ENCODE peak calls at places on chromosomes 13 and 19, in ten cellular contexts. K is stimulated activated CD4-positive, alpha-beta T cell treated with anti-CD3 and anti-CD28 coated beads, Interleukin-1b, Interleukin-23, amount 100 ng/mL, for 1 hour; F is fibroblast of gingiva; A is A549; V is left cardiac atrium; S is endothelial cell of umbilical vein; E is cardiac fibroblast; Z is AG09319; G is stimulated activated naive CD4-positive, alpha-beta T cell; W is NCI-H1092. H is an unnamed sample.

GRCh38 chr13:35474551-35474950 is 1.9 kb downstream of the MAB21L1 start:
- DNase-seq in V (no peak), G (no peak), Z (no peak), S (no peak), A (no peak), W (no peak), K (no peak), E (no peak), F (no peak), H (no peak)

GRCh38 chr13:48942131-48942530 is 33.6 kb upstream of the FNDC3A start:
- DNase-seq in G (no peak), S (peak; percentile 42), Z (no peak), W (no peak), F (no peak), A (no peak), E (peak; percentile 44), K (no peak), V (no peak), H (no peak)

GRCh38 chr13:50678464-50679162 is 164.9 kb downstream of the DLEU7 start:
- DNase-seq in Z (peak; percentile 35), G (no peak), A (no peak), E (peak; percentile 48), S (no peak), K (no peak), V (no peak), F (peak; percentile 6), W (no peak), H (no peak)

GRCh38 chr13:100542546-100543156 is 45.9 kb downstream of the GGACT start:
- DNase-seq in K (no peak), F (peak; percentile 66), W (no peak), Z (peak; percentile 14), A (peak; percentile 11), G (no peak), S (peak; percentile 52), E (peak; percentile 48), V (no peak), H (no peak)

GRCh38 chr19:28217064-28217463 is 995.9 kb downstream of the UQCRFS1 start:
- DNase-seq in G (no peak), S (no peak), V (no peak), A (no peak), K (no peak), W (no peak), F (no peak), E (no peak), Z (no peak), H (no peak)

GRCh38 chr13:32168136-32168535 is 136.6 kb downstream of the FRY start:
- DNase-seq in Z (no peak), K (no peak), V (no peak), W (no peak), G (no peak), F (no peak), A (no peak), E (peak; percentile 3), S (no peak), H (no peak)

GRCh38 chr13:42055500-42056085 is 7.1 kb downstream of the DGKH start:
- DNase-seq in E (no peak), S (no peak), W (no peak), K (no peak), A (no peak), Z (no peak), G (no peak), F (no peak), V (no peak), H (no peak)

GRCh38 chr19:13781547-13781946 is 7.3 kb downstream of the C19orf53 start:
- DNase-seq in W (peak; percentile 18), G (no peak), F (peak; percentile 90), Z (peak; percentile 83), K (no peak), V (peak; percentile 84), E (peak; percentile 93), A (no peak), S (peak; percentile 91), H (no peak)

GRCh38 chr19:611506-611869 is 21.8 kb downstream of the HCN2 start:
- DNase-seq in Z (no peak), A (no peak), S (no peak), W (no peak), V (no peak), E (peak; percentile 74), K (no peak), F (peak; percentile 63), G (no peak), H (no peak)

GRCh38 chr13:109205315-109205714 is 575.9 kb downstream of the MYO16 start:
- DNase-seq in V (no peak), S (peak; percentile 15), A (no peak), Z (no peak), F (no peak), E (no peak), K (no peak), G (no peak), W (no peak), H (no peak)

GRCh38 chr13:92196566-92197256 is 798.3 kb downstream of the GPC5 start:
- DNase-seq in V (no peak), A (no peak), K (no peak), S (no peak), F (no peak), E (peak; percentile 31), W (peak; percentile 57), G (no peak), Z (no peak), H (no peak)

GRCh38 chr19:1105873-1106840 is 2.4 kb downstream of the GPX4 start:
- DNase-seq in G (peak; percentile 22), F (peak; percentile 37), V (no peak), K (no peak), S (no peak), E (no peak), W (no peak), Z (no peak), A (no peak), H (no peak)

GRCh38 chr13:35146686-35147085 is 204.6 kb downstream of the NBEA start:
- DNase-seq in E (no peak), Z (no peak), F (no peak), S (no peak), W (no peak), V (no peak), K (no peak), A (no peak), G (no peak), H (no peak)

GRCh38 chr19:45558399-45558878 is 26.2 kb downstream of the OPA3 start:
- DNase-seq in F (no peak), Z (no peak), A (peak; percentile 81), V (peak; percentile 40), K (peak; percentile 32), S (peak; percentile 46), E (peak; percentile 57), G (peak; percentile 41), W (peak; percentile 2), H (no peak)

GRCh38 chr19:970695-971094 is 13.4 kb upstream of the WDR18 start:
- DNase-seq in S (no peak), V (no peak), G (no peak), Z (no peak), W (no peak), A (no peak), K (no peak), E (no peak), F (no peak), H (no peak)

GRCh38 chr19:8605514-8605913 is 5.0 kb downstream of the ADAMTS10 start:
- DNase-seq in W (no peak), E (no peak), F (no peak), S (no peak), A (no peak), V (no peak), Z (no peak), G (no peak), K (no peak), H (no peak)

GRCh38 chr19:33345163-33345562 is 28.3 kb upstream of the CEBPG start:
- DNase-seq in V (no peak), F (no peak), G (no peak), K (no peak), S (no peak), E (no peak), W (no peak), A (no peak), Z (no peak), H (no peak)

GRCh38 chr19:46721269-46722003 is 4.5 kb upstream of the PRKD2 start:
- DNase-seq in S (no peak), K (no peak), Z (no peak), V (no peak), E (no peak), G (no peak), A (peak; percentile 59), F (no peak), W (no peak), H (no peak)

GRCh38 chr19:31586282-31586681 is 237.0 kb upstream of the TSHZ3 start:
- DNase-seq in W (no peak), K (no peak), E (no peak), F (no peak), V (no peak), Z (no peak), S (no peak), G (no peak), A (no peak), H (no peak)

GRCh38 chr13:50760751-50761150 is 82.7 kb downstream of the DLEU7 start:
- DNase-seq in K (no peak), F (no peak), V (no peak), Z (no peak), E (no peak), S (no peak), G (no peak), A (no peak), W (no peak), H (no peak)

GRCh38 chr13:35332134-35332533 is 144.4 kb downstream of the MAB21L1 start:
- DNase-seq in V (no peak), K (no peak), F (no peak), G (no peak), E (no peak), S (no peak), W (no peak), Z (no peak), A (no peak), H (no peak)

GRCh38 chr19:16871870-16872269 is 16.9 kb upstream of the F2RL3 start:
- DNase-seq in S (peak; percentile 94), V (peak; percentile 67), W (no peak), E (no peak), A (no peak), K (no peak), F (no peak), Z (no peak), G (no peak), H (no peak)

GRCh38 chr13:95437561-95437960 is 115.0 kb upstream of the CLDN10 start:
- DNase-seq in A (no peak), V (no peak), F (no peak), K (no peak), S (peak; percentile 6), E (peak; percentile 10), Z (no peak), W (no peak), G (no peak), H (no peak)

GRCh38 chr13:89930861-89931260 is 1416.6 kb upstream of the MIR17HG start:
- DNase-seq in G (no peak), W (no peak), Z (no peak), K (no peak), V (no peak), F (no peak), A (no peak), E (peak; percentile 2), S (no peak), H (no peak)

GRCh38 chr13:38844581-38844980 is 146.1 kb downstream of the STOML3 start:
- DNase-seq in K (no peak), W (no peak), E (no peak), F (no peak), A (no peak), V (no peak), Z (no peak), S (no peak), G (no peak), H (no peak)